ENCODE peak calls at places on chromosomes 3 and 15, in four cellular contexts. H, F, K and D are unnamed samples.

GRCh38 chr3:122178711-122179110 is 4.8 kb upstream of the CASR start:
- DNase-seq in F (no peak), K (no peak), H (no peak), D (no peak)

GRCh38 chr3:188680189-188680588 is 491.6 kb upstream of the TPRG1 start:
- DNase-seq in K (no peak), F (no peak), H (no peak), D (no peak)

GRCh38 chr3:50095352-50095998 is 6.8 kb downstream of the RBM5 start:
- DNase-seq in H (no peak), K (no peak), F (no peak), D (no peak)

GRCh38 chr15:88738796-88739195 is 64.4 kb upstream of the ACAN start:
- DNase-seq in K (no peak), H (no peak), F (no peak), D (no peak)

GRCh38 chr15:74793135-74794028 is 11.5 kb downstream of the CSK start:
- DNase-seq in K (no peak), F (peak), H (no peak), D (peak)

GRCh38 chr15:84023636-84024035 is 211.9 kb upstream of the GOLGA6L4 start:
- DNase-seq in K (no peak), H (no peak), F (no peak), D (no peak)

GRCh38 chr3:131350506-131350905 is 31.1 kb upstream of the NUDT16 start:
- DNase-seq in H (no peak), F (no peak), K (no peak), D (no peak)

GRCh38 chr15:41804920-41805666 is 22.8 kb upstream of the JMJD7 start:
- DNase-seq in F (no peak), H (no peak), K (no peak), D (no peak)

GRCh38 chr3:128133273-128133883 is 9.8 kb upstream of the RUVBL1 start:
- DNase-seq in F (peak), H (no peak), K (peak), D (no peak)